ENCODE peak calls at places on chromosomes 11 and 22, in seven cellular contexts. E is central memory CD4-positive, alpha-beta T cell; M is transverse colon; K is stimulated activated CD4-positive, alpha-beta T cell treated with anti-CD3 and anti-CD28 coated beads, Interleukin-1b, Interleukin-23, amount 100 ng/mL, for 24 hours; C is left lobe of liver; G is anterior cingulate cortex; Q is iris pigment epithelial cell. Y is an unnamed sample.

GRCh38 chr11:61111786-61112517 is 9.7 kb downstream of the CD5 start:
- DNase-seq in E (peak; percentile 78), M (no peak), K (no peak), C (no peak), G (no peak), Q (no peak), Y (peak; percentile 72)

GRCh38 chr11:113106507-113106906 is 145.3 kb downstream of the NCAM1 start:
- DNase-seq in E (no peak), M (no peak), K (no peak), C (no peak), G (no peak), Q (peak; percentile 96), Y (no peak)

GRCh38 chr11:71928739-71929443 is at the start of gene RNF121:
- DNase-seq in E (peak; percentile 95), M (peak; percentile 98), K (peak; percentile 94), C (peak; percentile 96), G (peak; percentile 95), Q (peak; percentile 97), Y (peak; percentile 96)

GRCh38 chr22:44351685-44352377 is 39.1 kb upstream of the SHISAL1 start:
- DNase-seq in E (no peak), M (peak; percentile 54), K (no peak), C (no peak), G (no peak), Q (peak; percentile 87), Y (no peak)

GRCh38 chr22:38135133-38135706 is 24.7 kb upstream of the BAIAP2L2 start:
- DNase-seq in E (no peak), M (no peak), K (no peak), C (no peak), G (no peak), Q (peak; percentile 81), Y (no peak)

GRCh38 chr11:995752-996420 is 40.6 kb downstream of the MUC6 start:
- DNase-seq in E (no peak), M (no peak), K (no peak), C (no peak), G (no peak), Q (peak; percentile 56), Y (no peak)

GRCh38 chr11:116454020-116454645 is 318.7 kb downstream of the BUD13 start:
- DNase-seq in E (no peak), M (peak; percentile 60), K (no peak), C (peak; percentile 55), G (no peak), Q (peak; percentile 20), Y (no peak)

GRCh38 chr11:74057251-74058151 is 48.6 kb upstream of the UCP3 start:
- DNase-seq in E (no peak), M (no peak), K (no peak), C (no peak), G (no peak), Q (peak; percentile 94), Y (no peak)

GRCh38 chr11:132793831-132794230 is 738.5 kb downstream of the OPCML start:
- DNase-seq in E (no peak), M (no peak), K (no peak), C (no peak), G (no peak), Q (no peak), Y (no peak)

GRCh38 chr11:116471608-116472007 is 301.2 kb downstream of the BUD13 start:
- DNase-seq in E (no peak), M (no peak), K (no peak), C (no peak), G (no peak), Q (peak; percentile 7), Y (no peak)

GRCh38 chr11:86070435-86071056 is 1.7 kb upstream of the PICALM start:
- DNase-seq in E (no peak), M (no peak), K (no peak), C (no peak), G (no peak), Q (no peak), Y (no peak)

GRCh38 chr22:42664976-42665831 is 16.0 kb upstream of the CYB5R3 start:
- DNase-seq in E (no peak), M (no peak), K (no peak), C (no peak), G (no peak), Q (no peak), Y (no peak)

GRCh38 chr22:45125198-45125597 is 38.5 kb upstream of the NUP50 start:
- DNase-seq in E (no peak), M (no peak), K (no peak), C (no peak), G (no peak), Q (peak; percentile 74), Y (no peak)

GRCh38 chr11:65316979-65317786 is 2.5 kb downstream of the CDC42EP2 start:
- DNase-seq in E (no peak), M (peak; percentile 80), K (no peak), C (peak; percentile 53), G (no peak), Q (peak; percentile 71), Y (no peak)

GRCh38 chr22:34760276-34761008 is 305.5 kb upstream of the ISX start:
- DNase-seq in E (no peak), M (no peak), K (no peak), C (no peak), G (no peak), Q (no peak), Y (no peak)

GRCh38 chr11:76610871-76611475 is 59.6 kb downstream of the LRRC32 start:
- DNase-seq in E (no peak), M (no peak), K (no peak), C (peak; percentile 41), G (no peak), Q (no peak), Y (no peak)

GRCh38 chr11:66720223-66720898 is 8.7 kb downstream of the SPTBN2 start:
- DNase-seq in E (peak; percentile 3), M (peak; percentile 51), K (no peak), C (no peak), G (peak; percentile 11), Q (peak; percentile 75), Y (no peak)

GRCh38 chr22:33024626-33025025 is 33.6 kb downstream of the SYN3 start:
- DNase-seq in E (no peak), M (no peak), K (no peak), C (no peak), G (no peak), Q (no peak), Y (no peak)

GRCh38 chr11:105960252-105961245 is 61.5 kb downstream of the MSANTD4 start:
- DNase-seq in E (no peak), M (no peak), K (no peak), C (no peak), G (no peak), Q (no peak), Y (no peak)

GRCh38 chr11:65329944-65330403 is 3.7 kb upstream of the DPF2 start:
- DNase-seq in E (peak; percentile 70), M (peak; percentile 93), K (peak; percentile 87), C (peak; percentile 80), G (peak; percentile 28), Q (peak; percentile 91), Y (peak; percentile 75)

GRCh38 chr22:23216331-23217170 is 36.2 kb downstream of the BCR start:
- DNase-seq in E (peak; percentile 53), M (no peak), K (no peak), C (peak; percentile 85), G (no peak), Q (no peak), Y (peak; percentile 52)

GRCh38 chr11:31927982-31928381 is 116.9 kb upstream of the PAX6 start:
- DNase-seq in E (no peak), M (no peak), K (no peak), C (no peak), G (no peak), Q (no peak), Y (no peak)

GRCh38 chr22:49800408-49801238 is 27.1 kb downstream of the BRD1 start:
- DNase-seq in E (no peak), M (no peak), K (no peak), C (no peak), G (no peak), Q (no peak), Y (no peak)

Y was measured in CD4-positive, alpha-beta memory T cell.